ENCODE peak calls at places on chromosome 2, in four cellular contexts. H is GM23338, J is AG04450, K is H7. A is an unnamed sample. For H3K27me3, the result is how much of the 10 kb centered on the place peaks cover.

GRCh38 chr2:217065695-217066405 is 206.0 kb upstream of the TNP1 start:
- DNase-seq in K (no peak), J (peak), H (no peak), A (no peak)

GRCh38 chr2:83784920-83785319 is 674.2 kb downstream of the SUCLG1 start:
- DNase-seq in K (no peak), H (no peak), J (no peak), A (no peak)

GRCh38 chr2:235270951-235271350 is 222.9 kb upstream of the AGAP1 start:
- DNase-seq in K (no peak), J (no peak), H (no peak), A (peak)

GRCh38 chr2:52312488-52312887 is 1280.6 kb upstream of the NRXN1 start:
- DNase-seq in J (no peak), K (no peak), H (no peak), A (no peak)

GRCh38 chr2:109242222-109242653 is 113.2 kb downstream of the SH3RF3 start:
- DNase-seq in J (no peak), H (no peak), K (no peak), A (no peak)

GRCh38 chr2:135056790-135057189 is 4.7 kb downstream of the RAB3GAP1 start:
- DNase-seq in J (no peak), K (no peak), H (peak), A (no peak)

GRCh38 chr2:172079838-172080640 is 5.3 kb upstream of the DLX1 start:
- DNase-seq in H (peak), J (no peak), K (peak), A (no peak)

GRCh38 chr2:27711804-27712203 is 48.1 kb downstream of the SLC4A1AP start:
- DNase-seq in H (no peak), K (no peak), J (no peak), A (no peak)

GRCh38 chr2:23268467-23269263 is 116.3 kb upstream of the KLHL29 start:
- DNase-seq in J (no peak), H (no peak), K (no peak), A (no peak)

GRCh38 chr2:162967137-162967536 is 128.6 kb upstream of the KCNH7 start:
- DNase-seq in K (no peak), J (no peak), H (no peak), A (no peak)

GRCh38 chr2:130371723-130372054 is 15.8 kb downstream of the PTPN18 start:
- DNase-seq in K (no peak), H (no peak), J (no peak), A (no peak)

GRCh38 chr2:260507-261161 is 3.2 kb downstream of the SH3YL1 start:
- DNase-seq in K (no peak), H (no peak), J (peak), A (no peak)

GRCh38 chr2:203681978-203682377 is 24.5 kb upstream of the CD28 start:
- DNase-seq in K (no peak), H (no peak), J (no peak), A (no peak)

GRCh38 chr2:168185583-168186274 is 61.7 kb downstream of the STK39 start:
- DNase-seq in H (no peak), K (no peak), J (no peak), A (no peak)

GRCh38 chr2:134917219-134917957 is 1.2 kb upstream of the CCNT2 start:
- DNase-seq in H (peak), K (peak), J (no peak), A (no peak)

GRCh38 chr2:1626271-1626681 is 118.0 kb downstream of the PXDN start:
- DNase-seq in J (no peak), K (peak), H (no peak), A (no peak)

GRCh38 chr2:32802877-32803276 is 143.9 kb upstream of the LTBP1 start:
- DNase-seq in J (no peak), K (peak), H (no peak), A (no peak)

GRCh38 chr2:112085916-112086669 is 31.0 kb downstream of the TMEM87B start:
- DNase-seq in H (no peak), K (no peak), J (no peak), A (no peak)

GRCh38 chr2:227661827-227662226 is 4.8 kb upstream of the SCYGR5 start:
- DNase-seq in J (no peak), H (no peak), K (no peak), A (no peak)

GRCh38 chr2:237432484-237433092 is 18.6 kb upstream of the COL6A3 start:
- DNase-seq in J (no peak), K (peak), H (no peak), A (peak)

GRCh38 chr2:150607471-150607870 is 120.0 kb upstream of the RND3 start:
- DNase-seq in H (no peak), K (no peak), J (no peak), A (no peak)

GRCh38 chr2:102368461-102369109 is 13.0 kb downstream of the IL18R1 start:
- DNase-seq in J (no peak), K (no peak), H (no peak), A (no peak)

GRCh38 chr2:227163998-227164744 is at the start of the genes COL4A3 and COL4A4:
- DNase-seq in K (peak), H (peak), J (no peak), A (no peak)

GRCh38 chr2:60804473-60804872 is 48.4 kb downstream of the PAPOLG start:
- DNase-seq in H (no peak), J (no peak), K (peak), A (no peak)

GRCh38 chr2:26562811-26563645 is 78.1 kb downstream of the CIB4 start:
- DNase-seq in K (no peak), J (no peak), H (peak), A (no peak)

GRCh38 chr2:26561918-26562810 is 79.0 kb downstream of the CIB4 start:
- DNase-seq in K (peak), H (peak), J (no peak), A (peak)

GRCh38 chr2:26563686-26564085 is 77.5 kb downstream of the CIB4 start:
- DNase-seq in K (no peak), J (no peak), H (no peak), A (no peak)

GRCh38 chr2:26566081-26566375 is 75.1 kb downstream of the CIB4 start:
- DNase-seq in K (no peak), J (no peak), H (no peak), A (no peak)

DNA sequence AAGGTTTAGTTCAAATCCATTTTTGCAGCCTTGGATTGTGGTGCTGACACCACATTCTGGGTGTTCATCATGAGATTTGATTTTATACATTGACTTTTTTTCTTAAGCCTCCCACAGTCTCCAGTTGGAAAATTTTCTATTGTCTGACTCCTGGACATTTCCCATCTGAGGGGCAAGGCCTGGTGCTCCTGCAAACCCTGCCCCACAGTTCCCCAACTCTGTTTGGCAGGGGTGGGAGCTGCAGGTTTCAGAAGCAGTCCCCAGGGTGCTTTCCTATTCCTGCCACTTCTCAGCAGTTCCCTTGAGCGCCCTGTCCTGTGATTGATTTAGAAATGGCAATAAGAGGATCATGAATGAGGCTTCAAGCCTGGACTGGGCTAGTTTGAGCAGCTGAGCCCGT is 77.0 kb downstream of the CIB4 start:
- DNase-seq in K (no peak), J (no peak), H (no peak), A (no peak)
- H3K27me3 ChIP-seq in K (under half), J (half or more), H (under half), A (under half)

GRCh38 chr2:47566207-47566858 is 163.4 kb downstream of the MSH2 start:
- DNase-seq in J (no peak), K (no peak), H (no peak), A (no peak)

GRCh38 chr2:47562548-47562947 is 159.6 kb downstream of the MSH2 start:
- DNase-seq in J (no peak), H (no peak), K (no peak), A (no peak)

GRCh38 chr2:47561906-47562305 is 158.9 kb downstream of the MSH2 start:
- DNase-seq in H (no peak), K (no peak), J (no peak), A (no peak)

GRCh38 chr2:47561371-47561770 is 158.4 kb downstream of the MSH2 start:
- DNase-seq in K (no peak), J (no peak), H (no peak), A (no peak)

GRCh38 chr2:47564129-47564528 is 161.2 kb downstream of the MSH2 start:
- DNase-seq in K (no peak), H (no peak), J (no peak), A (no peak)
- H3K27me3 ChIP-seq in K (under half), H (under half), J (under half), A (under half)

DNA sequence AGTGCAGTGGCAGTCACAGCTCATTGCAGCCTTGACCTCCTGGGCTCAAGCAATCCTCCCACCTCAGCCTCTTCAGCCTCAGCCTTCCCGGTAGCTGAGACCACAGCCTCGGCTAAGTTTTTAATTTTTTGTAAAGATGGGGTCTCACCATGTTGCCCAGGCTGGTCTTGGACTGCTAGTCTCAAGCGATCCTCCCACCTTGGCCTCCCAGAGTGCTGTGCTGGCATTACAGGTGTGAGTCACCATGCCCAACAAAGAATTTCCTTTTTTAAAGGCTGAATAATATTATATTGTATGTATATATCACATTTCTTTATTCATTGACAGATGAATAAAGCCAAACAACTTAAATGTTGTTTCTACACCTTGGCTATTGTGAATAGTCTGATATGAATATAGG is 42.5 kb downstream of the MOB4 start:
- DNase-seq in K (no peak), J (no peak), H (no peak), A (no peak)
- H3K27me3 ChIP-seq in K (under half), J (under half), H (under half), A (under half)

GRCh38 chr2:176176233-176176632 is 12.2 kb upstream of the HOXD1 start:
- DNase-seq in J (no peak), H (peak), K (no peak), A (no peak)
- H3K27me3 ChIP-seq in J (half or more), H (half or more), K (half or more), A (under half)

GRCh38 chr2:118613742-118614141 is 233.7 kb downstream of the EN1 start:
- DNase-seq in K (no peak), H (no peak), J (no peak), A (no peak)

GRCh38 chr2:118622931-118623330 is 224.5 kb downstream of the EN1 start:
- DNase-seq in K (no peak), H (no peak), J (no peak), A (no peak)

GRCh38 chr2:118614856-118615255 is 232.6 kb downstream of the EN1 start:
- DNase-seq in H (no peak), K (no peak), J (no peak), A (no peak)

GRCh38 chr2:118616432-118616831 is 231.0 kb downstream of the EN1 start:
- DNase-seq in J (no peak), H (no peak), K (no peak), A (no peak)

DNA sequence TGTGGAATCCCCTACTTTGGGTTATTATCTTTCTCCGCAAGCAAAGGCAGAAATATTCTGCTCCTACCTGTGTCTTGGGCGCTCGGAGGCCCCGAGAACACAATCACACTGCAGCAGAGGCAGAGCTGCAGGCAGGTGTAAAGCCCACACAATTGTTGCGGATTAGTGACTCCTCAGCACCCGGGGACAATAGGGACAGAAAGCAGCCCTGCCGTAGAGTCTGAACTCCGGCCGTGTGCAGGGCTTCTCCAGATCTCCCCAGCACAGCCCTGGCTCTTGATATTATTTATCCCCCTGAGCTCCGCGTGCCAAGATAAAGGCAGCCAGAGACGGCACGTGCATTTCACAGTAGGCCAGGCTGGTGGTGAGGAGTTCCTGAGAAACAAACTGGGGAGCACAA is 229.2 kb downstream of the EN1 start:
- DNase-seq in H (no peak), K (no peak), J (no peak), A (no peak)
- H3K27me3 ChIP-seq in H (under half), K (under half), J (under half), A (under half)

GRCh38 chr2:174086708-174087107 is 121.5 kb upstream of the SP3 start:
- DNase-seq in K (no peak), J (no peak), H (no peak), A (no peak)

GRCh38 chr2:174080672-174081121 is 115.5 kb upstream of the SP3 start:
- DNase-seq in K (no peak), H (no peak), J (no peak), A (no peak)

GRCh38 chr2:174085781-174086180 is 120.6 kb upstream of the SP3 start:
- DNase-seq in K (no peak), H (no peak), J (no peak), A (no peak)

GRCh38 chr2:174088706-174089105 is 123.5 kb upstream of the SP3 start:
- DNase-seq in H (no peak), K (no peak), J (no peak), A (no peak)

GRCh38 chr2:174083843-174084458 is 118.8 kb upstream of the SP3 start:
- DNase-seq in H (no peak), K (no peak), J (no peak), A (no peak)
- H3K27me3 ChIP-seq in H (under half), K (under half), J (under half), A (under half)

A was measured in naive thymus-derived CD4-positive, alpha-beta T cell.